ENCODE peak calls at places on chromosomes 3 and 15, in six cellular contexts. One of them, this sample, is unnamed.
A peak's percentile ranks its signal among the peaks of the same experiment; 100 is the strongest.

GRCh38 chr3:135865085-135865484 is 100.4 kb upstream of the PPP2R3A start:
- DNase-seq in sciatic nerve: no peak
- DNase-seq in B cell: no peak
- DNase-seq in foreskin keratinocyte: no peak
- DNase-seq in PC-9: no peak
- DNase-seq in foreskin melanocyte: no peak
- DNase-seq in this sample: no peak

GRCh38 chr3:170038434-170039110 is 777 bp downstream of the GPR160 start:
- DNase-seq in foreskin keratinocyte: no peak
- DNase-seq in B cell: peak; percentile 58
- DNase-seq in sciatic nerve: no peak
- DNase-seq in PC-9: no peak
- DNase-seq in foreskin melanocyte: no peak
- DNase-seq in this sample: no peak

GRCh38 chr3:79651536-79652065 is 116.2 kb downstream of the ROBO1 start:
- DNase-seq in sciatic nerve: no peak
- DNase-seq in B cell: no peak
- DNase-seq in foreskin keratinocyte: no peak
- DNase-seq in foreskin melanocyte: no peak
- DNase-seq in PC-9: no peak
- DNase-seq in this sample: no peak

GRCh38 chr3:48598323-48599076 is 3.4 kb upstream of the COL7A1 start:
- DNase-seq in foreskin keratinocyte: peak; percentile 98
- DNase-seq in PC-9: peak; percentile 80
- DNase-seq in foreskin melanocyte: peak; percentile 70
- DNase-seq in B cell: no peak
- DNase-seq in sciatic nerve: no peak
- DNase-seq in this sample: no peak

GRCh38 chr3:59108091-59108815 is 58.4 kb upstream of the CFAP20DC start:
- DNase-seq in foreskin keratinocyte: no peak
- DNase-seq in sciatic nerve: no peak
- DNase-seq in foreskin melanocyte: no peak
- DNase-seq in B cell: no peak
- DNase-seq in PC-9: no peak
- DNase-seq in this sample: no peak

GRCh38 chr3:86774082-86774691 is 216.8 kb downstream of the VGLL3 start:
- DNase-seq in B cell: no peak
- DNase-seq in sciatic nerve: no peak
- DNase-seq in PC-9: no peak
- DNase-seq in foreskin keratinocyte: no peak
- DNase-seq in foreskin melanocyte: no peak
- DNase-seq in this sample: no peak

GRCh38 chr3:107810195-107811071 is 280.4 kb downstream of the CD47 start:
- DNase-seq in sciatic nerve: no peak
- DNase-seq in foreskin melanocyte: no peak
- DNase-seq in foreskin keratinocyte: no peak
- DNase-seq in B cell: no peak
- DNase-seq in PC-9: no peak
- DNase-seq in this sample: no peak

GRCh38 chr3:182364723-182365650 is 428.3 kb upstream of the ATP11B start:
- DNase-seq in foreskin keratinocyte: peak; percentile 97
- DNase-seq in B cell: no peak
- DNase-seq in sciatic nerve: peak; percentile 75
- DNase-seq in foreskin melanocyte: peak; percentile 99
- DNase-seq in PC-9: peak; percentile 15
- DNase-seq in this sample: no peak

GRCh38 chr15:40441012-40441735 is 421 bp downstream of the BAHD1 start:
- DNase-seq in sciatic nerve: peak; percentile 82
- DNase-seq in B cell: no peak
- DNase-seq in foreskin keratinocyte: no peak
- DNase-seq in foreskin melanocyte: no peak
- DNase-seq in PC-9: no peak
- DNase-seq in this sample: no peak

GRCh38 chr3:170033489-170033888 is 4.3 kb upstream of the GPR160 start:
- DNase-seq in PC-9: no peak
- DNase-seq in foreskin melanocyte: no peak
- DNase-seq in B cell: no peak
- DNase-seq in sciatic nerve: no peak
- DNase-seq in foreskin keratinocyte: no peak
- DNase-seq in this sample: peak; percentile 85

GRCh38 chr3:179069762-179070390 is 1.7 kb downstream of the ZMAT3 start:
- DNase-seq in foreskin melanocyte: no peak
- DNase-seq in B cell: no peak
- DNase-seq in sciatic nerve: no peak
- DNase-seq in PC-9: no peak
- DNase-seq in foreskin keratinocyte: no peak
- DNase-seq in this sample: no peak

GRCh38 chr3:127002195-127003174 is 19.6 kb downstream of the PLXNA1 start:
- DNase-seq in sciatic nerve: peak; percentile 93
- DNase-seq in foreskin melanocyte: peak; percentile 90
- DNase-seq in B cell: no peak
- DNase-seq in foreskin keratinocyte: peak; percentile 49
- DNase-seq in PC-9: no peak
- DNase-seq in this sample: no peak

GRCh38 chr3:9563851-9564250 is 10.2 kb upstream of the LHFPL4 start:
- DNase-seq in PC-9: no peak
- DNase-seq in foreskin keratinocyte: peak; percentile 63
- DNase-seq in B cell: no peak
- DNase-seq in foreskin melanocyte: no peak
- DNase-seq in sciatic nerve: no peak
- DNase-seq in this sample: no peak

GRCh38 chr15:48940508-48940907 is 23.2 kb downstream of the SHC4 start:
- DNase-seq in foreskin melanocyte: peak; percentile 97
- DNase-seq in foreskin keratinocyte: peak; percentile 68
- DNase-seq in sciatic nerve: no peak
- DNase-seq in B cell: no peak
- DNase-seq in PC-9: no peak
- DNase-seq in this sample: no peak

GRCh38 chr15:60530168-60530567 is 51.2 kb upstream of the ICE2 start:
- DNase-seq in sciatic nerve: no peak
- DNase-seq in foreskin keratinocyte: no peak
- DNase-seq in B cell: no peak
- DNase-seq in foreskin melanocyte: no peak
- DNase-seq in PC-9: no peak
- DNase-seq in this sample: no peak

GRCh38 chr3:123447749-123448502 is 964 bp downstream of the ADCY5 start:
- DNase-seq in B cell: no peak
- DNase-seq in sciatic nerve: no peak
- DNase-seq in PC-9: no peak
- DNase-seq in foreskin melanocyte: no peak
- DNase-seq in foreskin keratinocyte: no peak
- DNase-seq in this sample: peak; percentile 15

GRCh38 chr3:8658326-8659212 is 14.0 kb upstream of the SSUH2 start:
- DNase-seq in foreskin melanocyte: no peak
- DNase-seq in PC-9: peak; percentile 96
- DNase-seq in sciatic nerve: peak; percentile 90
- DNase-seq in B cell: peak; percentile 81
- DNase-seq in foreskin keratinocyte: peak; percentile 31
- DNase-seq in this sample: peak; percentile 53

GRCh38 chr3:10625307-10625706 is 119.9 kb upstream of the ATP2B2 start:
- DNase-seq in B cell: no peak
- DNase-seq in foreskin keratinocyte: no peak
- DNase-seq in sciatic nerve: no peak
- DNase-seq in foreskin melanocyte: no peak
- DNase-seq in PC-9: no peak
- DNase-seq in this sample: no peak

GRCh38 chr15:40878785-40879184 is 4.8 kb upstream of the RHOV start:
- DNase-seq in foreskin melanocyte: no peak
- DNase-seq in foreskin keratinocyte: peak; percentile 67
- DNase-seq in sciatic nerve: no peak
- DNase-seq in PC-9: peak; percentile 65
- DNase-seq in B cell: no peak
- DNase-seq in this sample: no peak

GRCh38 chr3:195559723-195560409 is 16.7 kb upstream of the PPP1R2 start:
- DNase-seq in PC-9: peak; percentile 75
- DNase-seq in foreskin keratinocyte: no peak
- DNase-seq in foreskin melanocyte: no peak
- DNase-seq in B cell: no peak
- DNase-seq in sciatic nerve: no peak
- DNase-seq in this sample: no peak

GRCh38 chr15:62824111-62824737 is 218.3 kb upstream of the TPM1 start:
- DNase-seq in B cell: no peak
- DNase-seq in foreskin melanocyte: peak; percentile 71
- DNase-seq in foreskin keratinocyte: peak; percentile 51
- DNase-seq in PC-9: no peak
- DNase-seq in sciatic nerve: no peak
- DNase-seq in this sample: no peak

GRCh38 chr15:68623301-68623892 is 44.6 kb downstream of the CORO2B start:
- DNase-seq in sciatic nerve: no peak
- DNase-seq in foreskin keratinocyte: no peak
- DNase-seq in foreskin melanocyte: no peak
- DNase-seq in PC-9: no peak
- DNase-seq in B cell: no peak
- DNase-seq in this sample: no peak

GRCh38 chr3:5226783-5227182 is 39.3 kb downstream of the EDEM1 start:
- DNase-seq in sciatic nerve: no peak
- DNase-seq in foreskin melanocyte: no peak
- DNase-seq in PC-9: no peak
- DNase-seq in foreskin keratinocyte: no peak
- DNase-seq in B cell: no peak
- DNase-seq in this sample: no peak

GRCh38 chr3:110526732-110527727 is 544.6 kb upstream of the NECTIN3 start:
- DNase-seq in PC-9: peak; percentile 58
- DNase-seq in sciatic nerve: no peak
- DNase-seq in foreskin melanocyte: peak; percentile 59
- DNase-seq in B cell: no peak
- DNase-seq in foreskin keratinocyte: peak; percentile 80
- DNase-seq in this sample: no peak

GRCh38 chr15:82570721-82571519 is 30.7 kb upstream of the RPS17 start:
- DNase-seq in B cell: no peak
- DNase-seq in sciatic nerve: no peak
- DNase-seq in PC-9: no peak
- DNase-seq in foreskin melanocyte: no peak
- DNase-seq in foreskin keratinocyte: no peak
- DNase-seq in this sample: no peak

GRCh38 chr3:32606277-32606676 is 35.6 kb upstream of the DYNC1LI1 start:
- DNase-seq in foreskin melanocyte: no peak
- DNase-seq in B cell: no peak
- DNase-seq in sciatic nerve: no peak
- DNase-seq in foreskin keratinocyte: no peak
- DNase-seq in PC-9: no peak
- DNase-seq in this sample: no peak

GRCh38 chr3:105653868-105654267 is 214.9 kb downstream of the CBLB start:
- DNase-seq in foreskin keratinocyte: no peak
- DNase-seq in foreskin melanocyte: no peak
- DNase-seq in B cell: no peak
- DNase-seq in PC-9: no peak
- DNase-seq in sciatic nerve: no peak
- DNase-seq in this sample: no peak

GRCh38 chr3:118740722-118741290 is 293.8 kb downstream of the IGSF11 start:
- DNase-seq in foreskin melanocyte: no peak
- DNase-seq in foreskin keratinocyte: no peak
- DNase-seq in B cell: no peak
- DNase-seq in PC-9: no peak
- DNase-seq in sciatic nerve: no peak
- DNase-seq in this sample: no peak

GRCh38 chr15:48796930-48797329 is 13.9 kb downstream of the CEP152 start:
- DNase-seq in PC-9: no peak
- DNase-seq in foreskin melanocyte: peak; percentile 63
- DNase-seq in foreskin keratinocyte: no peak
- DNase-seq in sciatic nerve: no peak
- DNase-seq in B cell: no peak
- DNase-seq in this sample: no peak

GRCh38 chr3:71064288-71064975 is 519.1 kb downstream of the FOXP1 start:
- DNase-seq in foreskin keratinocyte: no peak
- DNase-seq in PC-9: peak; percentile 39
- DNase-seq in B cell: peak; percentile 61
- DNase-seq in sciatic nerve: peak; percentile 69
- DNase-seq in foreskin melanocyte: peak; percentile 18
- DNase-seq in this sample: no peak

GRCh38 chr3:98259707-98260106 is 4.3 kb upstream of the OR5H6 start:
- DNase-seq in PC-9: no peak
- DNase-seq in sciatic nerve: no peak
- DNase-seq in foreskin melanocyte: no peak
- DNase-seq in B cell: no peak
- DNase-seq in foreskin keratinocyte: no peak
- DNase-seq in this sample: no peak

GRCh38 chr3:197520311-197521276 is 35.2 kb downstream of the BDH1 start:
- DNase-seq in B cell: no peak
- DNase-seq in sciatic nerve: no peak
- DNase-seq in foreskin keratinocyte: no peak
- DNase-seq in foreskin melanocyte: no peak
- DNase-seq in PC-9: peak; percentile 41
- DNase-seq in this sample: no peak

GRCh38 chr3:139935071-139935865 is at the start of gene CLSTN2:
- DNase-seq in PC-9: no peak
- DNase-seq in sciatic nerve: peak; percentile 82
- DNase-seq in foreskin keratinocyte: no peak
- DNase-seq in B cell: no peak
- DNase-seq in foreskin melanocyte: no peak
- DNase-seq in this sample: no peak

GRCh38 chr3:154062513-154062912 is 58.7 kb upstream of the ARHGEF26 start:
- DNase-seq in PC-9: no peak
- DNase-seq in foreskin melanocyte: no peak
- DNase-seq in foreskin keratinocyte: no peak
- DNase-seq in B cell: no peak
- DNase-seq in sciatic nerve: no peak
- DNase-seq in this sample: no peak

GRCh38 chr3:107269081-107269480 is 108.2 kb upstream of the CCDC54 start:
- DNase-seq in sciatic nerve: no peak
- DNase-seq in PC-9: no peak
- DNase-seq in foreskin melanocyte: no peak
- DNase-seq in foreskin keratinocyte: no peak
- DNase-seq in B cell: no peak
- DNase-seq in this sample: peak; percentile 30

GRCh38 chr3:151560750-151561149 is 99.9 kb upstream of the IGSF10 start:
- DNase-seq in PC-9: no peak
- DNase-seq in foreskin melanocyte: peak; percentile 18
- DNase-seq in sciatic nerve: no peak
- DNase-seq in foreskin keratinocyte: no peak
- DNase-seq in B cell: no peak
- DNase-seq in this sample: no peak

This sample was measured in GDM1.